ENCODE peak calls at places on chromosomes 5 and 9, in ten cellular contexts. One of them, this sample, is unnamed.

GRCh38 chr5:149962601-149963300 is 2.2 kb downstream of the SLC26A2 start:
- DNase-seq in A549: no peak
- DNase-seq in adrenal gland: no peak
- DNase-seq in esophagus squamous epithelium: no peak
- DNase-seq in uterus: no peak
- DNase-seq in testis: no peak
- DNase-seq in IMR-90: no peak
- DNase-seq in K562: no peak
- DNase-seq in sigmoid colon: no peak
- DNase-seq in prostate gland: no peak
- DNase-seq in this sample: no peak

GRCh38 chr5:62909331-62909730 is 330.7 kb downstream of the LRRC70 start:
- DNase-seq in A549: no peak
- DNase-seq in adrenal gland: no peak
- DNase-seq in esophagus squamous epithelium: no peak
- DNase-seq in uterus: no peak
- DNase-seq in testis: no peak
- DNase-seq in IMR-90: no peak
- DNase-seq in K562: no peak
- DNase-seq in sigmoid colon: no peak
- DNase-seq in prostate gland: no peak
- DNase-seq in this sample: no peak

GRCh38 chr9:36148652-36149051 is 12.1 kb downstream of the GLIPR2 start:
- DNase-seq in A549: peak; percentile 91
- DNase-seq in adrenal gland: peak; percentile 99
- DNase-seq in esophagus squamous epithelium: peak; percentile 51
- DNase-seq in uterus: peak; percentile 99
- DNase-seq in testis: peak; percentile 95
- DNase-seq in IMR-90: peak; percentile 97
- DNase-seq in K562: peak; percentile 53
- DNase-seq in sigmoid colon: peak; percentile 100
- DNase-seq in prostate gland: peak; percentile 63
- DNase-seq in this sample: peak; percentile 98

GRCh38 chr5:159128070-159128507 is 28.4 kb upstream of the EBF1 start:
- DNase-seq in A549: no peak
- DNase-seq in adrenal gland: no peak
- DNase-seq in esophagus squamous epithelium: no peak
- DNase-seq in uterus: no peak
- DNase-seq in testis: no peak
- DNase-seq in IMR-90: no peak
- DNase-seq in K562: peak; percentile 81
- DNase-seq in sigmoid colon: no peak
- DNase-seq in prostate gland: no peak
- DNase-seq in this sample: no peak

GRCh38 chr5:42495908-42496307 is 72.7 kb downstream of the GHR start:
- DNase-seq in A549: no peak
- DNase-seq in adrenal gland: peak; percentile 32
- DNase-seq in esophagus squamous epithelium: no peak
- DNase-seq in uterus: no peak
- DNase-seq in testis: no peak
- DNase-seq in IMR-90: no peak
- DNase-seq in K562: no peak
- DNase-seq in sigmoid colon: no peak
- DNase-seq in prostate gland: peak; percentile 33
- DNase-seq in this sample: no peak

GRCh38 chr9:131578016-131578415 is 32.7 kb downstream of the PRRT1B start:
- DNase-seq in A549: no peak
- DNase-seq in adrenal gland: no peak
- DNase-seq in esophagus squamous epithelium: no peak
- DNase-seq in uterus: no peak
- DNase-seq in testis: no peak
- DNase-seq in IMR-90: no peak
- DNase-seq in K562: no peak
- DNase-seq in sigmoid colon: no peak
- DNase-seq in prostate gland: no peak
- DNase-seq in this sample: peak; percentile 9

GRCh38 chr9:76926324-76926731 is 20.4 kb upstream of the PRUNE2 start:
- DNase-seq in A549: no peak
- DNase-seq in adrenal gland: no peak
- DNase-seq in esophagus squamous epithelium: no peak
- DNase-seq in uterus: no peak
- DNase-seq in testis: no peak
- DNase-seq in IMR-90: peak; percentile 88
- DNase-seq in K562: no peak
- DNase-seq in sigmoid colon: no peak
- DNase-seq in prostate gland: no peak
- DNase-seq in this sample: no peak

GRCh38 chr5:146993876-146994530 is 115.4 kb upstream of the PPP2R2B start:
- DNase-seq in A549: no peak
- DNase-seq in adrenal gland: peak; percentile 23
- DNase-seq in esophagus squamous epithelium: no peak
- DNase-seq in uterus: no peak
- DNase-seq in testis: no peak
- DNase-seq in IMR-90: no peak
- DNase-seq in K562: no peak
- DNase-seq in sigmoid colon: no peak
- DNase-seq in prostate gland: no peak
- DNase-seq in this sample: no peak

GRCh38 chr9:129052592-129052991 is 16.2 kb downstream of the MIGA2 start:
- DNase-seq in A549: no peak
- DNase-seq in adrenal gland: no peak
- DNase-seq in esophagus squamous epithelium: no peak
- DNase-seq in uterus: no peak
- DNase-seq in testis: peak; percentile 28
- DNase-seq in IMR-90: no peak
- DNase-seq in K562: no peak
- DNase-seq in sigmoid colon: no peak
- DNase-seq in prostate gland: peak; percentile 93
- DNase-seq in this sample: peak; percentile 57

GRCh38 chr5:34522599-34523381 is 133.3 kb upstream of the RAI14 start:
- DNase-seq in A549: peak; percentile 80
- DNase-seq in adrenal gland: peak; percentile 74
- DNase-seq in esophagus squamous epithelium: no peak
- DNase-seq in uterus: peak; percentile 72
- DNase-seq in testis: peak; percentile 90
- DNase-seq in IMR-90: peak; percentile 92
- DNase-seq in K562: peak; percentile 77
- DNase-seq in sigmoid colon: peak; percentile 88
- DNase-seq in prostate gland: peak; percentile 82
- DNase-seq in this sample: peak; percentile 84

GRCh38 chr9:87615547-87616148 is 110.3 kb upstream of the CTSL start:
- DNase-seq in A549: no peak
- DNase-seq in adrenal gland: no peak
- DNase-seq in esophagus squamous epithelium: no peak
- DNase-seq in uterus: no peak
- DNase-seq in testis: no peak
- DNase-seq in IMR-90: no peak
- DNase-seq in K562: no peak
- DNase-seq in sigmoid colon: no peak
- DNase-seq in prostate gland: no peak
- DNase-seq in this sample: no peak

GRCh38 chr5:177302354-177303110 is 987 bp downstream of the RAB24 start:
- DNase-seq in A549: no peak
- DNase-seq in adrenal gland: no peak
- DNase-seq in esophagus squamous epithelium: no peak
- DNase-seq in uterus: no peak
- DNase-seq in testis: no peak
- DNase-seq in IMR-90: peak; percentile 10
- DNase-seq in K562: peak; percentile 68
- DNase-seq in sigmoid colon: peak; percentile 64
- DNase-seq in prostate gland: no peak
- DNase-seq in this sample: no peak

DNA sequence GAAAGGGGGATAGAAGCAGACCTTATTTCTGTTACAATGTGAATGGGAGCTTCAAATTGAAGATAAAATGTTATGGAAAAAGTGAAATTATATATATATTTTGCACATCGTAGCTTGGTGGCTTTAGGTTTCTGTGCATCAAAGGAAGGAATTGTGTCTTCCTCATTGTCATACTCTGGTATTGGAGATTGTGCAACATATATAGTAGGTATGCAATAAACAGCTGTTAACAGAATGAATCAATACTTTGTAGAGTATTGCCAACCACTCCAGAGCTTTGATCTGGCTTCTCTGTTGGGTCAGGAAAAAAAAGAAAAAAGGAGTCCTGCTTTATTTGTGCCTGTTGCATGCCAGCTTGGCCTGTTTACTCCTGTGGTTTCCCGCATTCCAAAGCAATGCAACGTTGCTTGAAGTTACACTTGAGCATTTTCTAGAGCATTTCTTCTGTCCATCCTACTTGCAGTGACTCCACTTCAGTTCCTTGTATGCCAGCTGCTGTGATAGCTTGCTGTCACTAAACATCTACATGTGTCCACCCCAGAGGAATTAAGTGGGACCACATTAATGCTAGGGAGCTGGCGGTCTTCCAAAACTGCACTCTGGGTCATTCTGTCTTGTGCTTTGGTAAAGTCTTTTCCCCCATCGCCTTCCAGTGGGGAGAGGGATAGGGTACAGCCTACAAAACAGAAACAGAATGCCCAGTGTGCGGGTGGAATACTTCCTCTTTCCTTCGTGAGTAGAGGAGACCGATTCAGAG is 61.9 kb upstream of the MEF2C start:
- DNase-seq in A549: no peak
- DNase-seq in adrenal gland: no peak
- DNase-seq in esophagus squamous epithelium: no peak
- DNase-seq in uterus: no peak
- DNase-seq in testis: no peak
- DNase-seq in IMR-90: peak; percentile 49
- DNase-seq in K562: no peak
- DNase-seq in sigmoid colon: no peak
- DNase-seq in prostate gland: no peak
- DNase-seq in this sample: no peak
- H3K27ac ChIP-seq in A549: no peak overlapping the region
- H3K27ac ChIP-seq in adrenal gland: no peak overlapping the region
- H3K27ac ChIP-seq in esophagus squamous epithelium: peak overlapping the region; percentile 77
- H3K27ac ChIP-seq in uterus: no peak overlapping the region
- H3K27ac ChIP-seq in testis: no peak overlapping the region
- H3K27ac ChIP-seq in IMR-90: no peak overlapping the region
- H3K27ac ChIP-seq in K562: no peak overlapping the region
- H3K27ac ChIP-seq in sigmoid colon: peak overlapping the region; percentile 76
- H3K27ac ChIP-seq in prostate gland: no peak overlapping the region
- H3K27ac ChIP-seq in this sample: no peak overlapping the region

GRCh38 chr9:116686135-116686534 is 970 bp upstream of the TRIM32 start:
- DNase-seq in A549: no peak
- DNase-seq in adrenal gland: no peak
- DNase-seq in esophagus squamous epithelium: no peak
- DNase-seq in uterus: no peak
- DNase-seq in testis: no peak
- DNase-seq in IMR-90: peak; percentile 29
- DNase-seq in K562: no peak
- DNase-seq in sigmoid colon: no peak
- DNase-seq in prostate gland: no peak
- DNase-seq in this sample: no peak

GRCh38 chr9:116687762-116688160 is 656 bp downstream of the TRIM32 start:
- DNase-seq in A549: peak; percentile 19
- DNase-seq in adrenal gland: no peak
- DNase-seq in esophagus squamous epithelium: no peak
- DNase-seq in uterus: no peak
- DNase-seq in testis: no peak
- DNase-seq in IMR-90: no peak
- DNase-seq in K562: peak; percentile 11
- DNase-seq in sigmoid colon: no peak
- DNase-seq in prostate gland: no peak
- DNase-seq in this sample: no peak

GRCh38 chr9:116689117-116689516 is 2.0 kb downstream of the TRIM32 start:
- DNase-seq in A549: no peak
- DNase-seq in adrenal gland: no peak
- DNase-seq in esophagus squamous epithelium: no peak
- DNase-seq in uterus: no peak
- DNase-seq in testis: no peak
- DNase-seq in IMR-90: no peak
- DNase-seq in K562: no peak
- DNase-seq in sigmoid colon: no peak
- DNase-seq in prostate gland: no peak
- DNase-seq in this sample: no peak

GRCh38 chr9:116686693-116687073 is 422 bp upstream of the TRIM32 start:
- DNase-seq in A549: no peak
- DNase-seq in adrenal gland: no peak
- DNase-seq in esophagus squamous epithelium: no peak
- DNase-seq in uterus: no peak
- DNase-seq in testis: no peak
- DNase-seq in IMR-90: peak; percentile 33
- DNase-seq in K562: no peak
- DNase-seq in sigmoid colon: no peak
- DNase-seq in prostate gland: no peak
- DNase-seq in this sample: no peak

GRCh38 chr9:116687074-116687761 is at the start of gene TRIM32:
- DNase-seq in A549: peak; percentile 89
- DNase-seq in adrenal gland: peak; percentile 96
- DNase-seq in esophagus squamous epithelium: peak; percentile 17
- DNase-seq in uterus: peak; percentile 93
- DNase-seq in testis: peak; percentile 92
- DNase-seq in IMR-90: peak; percentile 81
- DNase-seq in K562: peak; percentile 98
- DNase-seq in sigmoid colon: peak; percentile 94
- DNase-seq in prostate gland: peak; percentile 81
- DNase-seq in this sample: peak; percentile 95
- TF ChIP-seq POLR2A in A549: peak; percentile 80
- TF ChIP-seq POLR2A in adrenal gland: peak; percentile 43
- TF ChIP-seq POLR2A in esophagus squamous epithelium: peak; percentile 48
- TF ChIP-seq POLR2A in uterus: peak; percentile 44
- TF ChIP-seq POLR2A in testis: no peak
- TF ChIP-seq POLR2A in IMR-90: peak; percentile 35
- TF ChIP-seq POLR2A in K562: peak; percentile 62
- TF ChIP-seq POLR2A in sigmoid colon: no peak
- TF ChIP-seq POLR2A in prostate gland: peak; percentile 40
- TF ChIP-seq POLR2A in this sample: no peak

GRCh38 chr5:179559280-179560252 is 9.2 kb downstream of the RUFY1 start:
- DNase-seq in A549: peak; percentile 99
- DNase-seq in adrenal gland: peak; percentile 98
- DNase-seq in esophagus squamous epithelium: peak; percentile 86
- DNase-seq in uterus: peak; percentile 97
- DNase-seq in testis: peak; percentile 99
- DNase-seq in IMR-90: peak; percentile 98
- DNase-seq in K562: no peak
- DNase-seq in sigmoid colon: peak; percentile 99
- DNase-seq in prostate gland: peak; percentile 99
- DNase-seq in this sample: peak; percentile 96
- H3K4me3 ChIP-seq in A549: peak overlapping the region; percentile 71
- H3K4me3 ChIP-seq in adrenal gland: peak overlapping the region; percentile 38
- H3K4me3 ChIP-seq in esophagus squamous epithelium: peak overlapping the region; percentile 52
- H3K4me3 ChIP-seq in uterus: peak overlapping the region; percentile 70
- H3K4me3 ChIP-seq in testis: peak overlapping the region; percentile 61
- H3K4me3 ChIP-seq in IMR-90: peak overlapping the region; percentile 50
- H3K4me3 ChIP-seq in K562: no peak overlapping the region
- H3K4me3 ChIP-seq in sigmoid colon: peak overlapping the region; percentile 56
- H3K4me3 ChIP-seq in prostate gland: peak overlapping the region; percentile 52
- H3K4me3 ChIP-seq in this sample: peak overlapping the region; percentile 74

DNA sequence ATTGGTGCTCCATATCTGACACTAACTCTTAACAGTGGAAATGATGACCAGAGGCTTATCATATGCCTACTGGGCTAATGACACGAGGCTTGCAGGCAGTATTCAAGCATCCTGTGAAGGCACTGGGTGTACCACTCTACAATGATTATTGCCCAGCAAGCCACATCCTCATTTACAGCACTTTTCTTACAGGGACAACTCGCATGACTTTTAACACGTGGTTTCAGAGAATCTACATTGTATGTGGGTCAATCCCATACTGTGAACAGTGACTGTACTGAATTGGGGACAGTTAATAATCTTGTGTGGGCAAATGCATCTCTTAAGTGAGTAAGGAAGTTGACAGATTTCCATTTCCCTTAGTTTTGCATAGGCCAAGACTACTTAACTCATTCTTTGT is 260.0 kb downstream of the TRPM3 start:
- DNase-seq in A549: no peak
- DNase-seq in adrenal gland: no peak
- DNase-seq in esophagus squamous epithelium: no peak
- DNase-seq in uterus: no peak
- DNase-seq in testis: no peak
- DNase-seq in IMR-90: no peak
- DNase-seq in K562: no peak
- DNase-seq in sigmoid colon: no peak
- DNase-seq in prostate gland: no peak
- DNase-seq in this sample: no peak
- H3K27ac ChIP-seq in A549: no peak overlapping the region
- H3K27ac ChIP-seq in adrenal gland: no peak overlapping the region
- H3K27ac ChIP-seq in esophagus squamous epithelium: no peak overlapping the region
- H3K27ac ChIP-seq in uterus: no peak overlapping the region
- H3K27ac ChIP-seq in testis: no peak overlapping the region
- H3K27ac ChIP-seq in IMR-90: no peak overlapping the region
- H3K27ac ChIP-seq in K562: no peak overlapping the region
- H3K27ac ChIP-seq in sigmoid colon: no peak overlapping the region
- H3K27ac ChIP-seq in prostate gland: no peak overlapping the region
- H3K27ac ChIP-seq in this sample: no peak overlapping the region